ENCODE peak calls at places on chromosome 7, in nine cellular contexts. M is cardiac muscle cell, B is colonic mucosa, G is left lung, C is Peyer's patch, J is AG04450, H is fibroblast of pulmonary artery, I is foreskin fibroblast, X is heart right ventricle. A is an unnamed sample.

GRCh38 chr7:45924283-45924682 is 3.2 kb upstream of the IGFBP3 start:
- DNase-seq in M (peak; percentile 70), B (no peak), G (no peak), C (no peak), J (no peak), H (peak; percentile 71), I (peak; percentile 78), X (no peak), A (peak; percentile 65)

GRCh38 chr7:157309990-157310668 is 26.7 kb upstream of the DNAJB6 start:
- DNase-seq in M (peak; percentile 89), B (no peak), G (no peak), C (no peak), J (peak; percentile 90), H (peak; percentile 88), I (peak; percentile 93), X (no peak), A (peak; percentile 94)

GRCh38 chr7:154440656-154441055 is 388.5 kb downstream of the DPP6 start:
- DNase-seq in M (no peak), B (no peak), G (no peak), C (no peak), J (no peak), H (no peak), I (no peak), X (no peak), A (no peak)

GRCh38 chr7:40199076-40199802 is 64.4 kb downstream of the SUGCT start:
- DNase-seq in M (peak; percentile 85), B (no peak), G (no peak), C (no peak), J (peak; percentile 16), H (peak; percentile 84), I (peak; percentile 78), X (no peak), A (peak; percentile 94)

GRCh38 chr7:48548667-48549066 is 375.7 kb upstream of the CDC14C start:
- DNase-seq in M (no peak), B (no peak), G (no peak), C (no peak), J (no peak), H (no peak), I (no peak), X (no peak), A (no peak)

GRCh38 chr7:156759579-156760202 is 119.1 kb downstream of the RNF32 start:
- DNase-seq in M (no peak), B (no peak), G (no peak), C (no peak), J (no peak), H (no peak), I (no peak), X (no peak), A (no peak)

GRCh38 chr7:77800158-77800557 is 1.6 kb downstream of the PHTF2 start:
- DNase-seq in M (peak; percentile 68), B (peak; percentile 31), G (no peak), C (no peak), J (no peak), H (peak; percentile 57), I (no peak), X (no peak), A (peak; percentile 55)

GRCh38 chr7:155228459-155228845 is 69.2 kb upstream of the INSIG1 start:
- DNase-seq in M (no peak), B (no peak), G (no peak), C (no peak), J (no peak), H (peak; percentile 21), I (no peak), X (no peak), A (no peak)

GRCh38 chr7:139094596-139094995 is 14.9 kb downstream of the ZC3HAV1 start:
- DNase-seq in M (no peak), B (no peak), G (no peak), C (no peak), J (no peak), H (no peak), I (no peak), X (no peak), A (peak; percentile 78)

GRCh38 chr7:32594965-32595364 is 99.7 kb downstream of the AVL9 start:
- DNase-seq in M (no peak), B (no peak), G (no peak), C (no peak), J (no peak), H (no peak), I (no peak), X (no peak), A (no peak)

GRCh38 chr7:130417215-130417614 is 23.6 kb downstream of the CEP41 start:
- DNase-seq in M (peak; percentile 12), B (no peak), G (no peak), C (no peak), J (no peak), H (no peak), I (no peak), X (no peak), A (no peak)

GRCh38 chr7:68399991-68400590 is 1198.2 kb upstream of the AUTS2 start:
- DNase-seq in M (no peak), B (no peak), G (no peak), C (no peak), J (no peak), H (no peak), I (no peak), X (no peak), A (no peak)

GRCh38 chr7:26782501-26782900 is 81.9 kb downstream of the SKAP2 start:
- DNase-seq in M (no peak), B (no peak), G (no peak), C (no peak), J (no peak), H (no peak), I (no peak), X (no peak), A (no peak)

GRCh38 chr7:29900745-29901144 is 88.9 kb downstream of the SCRN1 start:
- DNase-seq in M (no peak), B (no peak), G (no peak), C (no peak), J (no peak), H (no peak), I (no peak), X (no peak), A (no peak)

GRCh38 chr7:80453699-80454340 is 58.0 kb downstream of the GNAT3 start:
- DNase-seq in M (peak; percentile 58), B (no peak), G (no peak), C (no peak), J (no peak), H (peak; percentile 60), I (peak; percentile 59), X (no peak), A (peak; percentile 66)

GRCh38 chr7:75613351-75613750 is 121.2 kb downstream of the SPDYE5 start:
- DNase-seq in M (no peak), B (no peak), G (no peak), C (no peak), J (no peak), H (no peak), I (no peak), X (no peak), A (no peak)

DNA sequence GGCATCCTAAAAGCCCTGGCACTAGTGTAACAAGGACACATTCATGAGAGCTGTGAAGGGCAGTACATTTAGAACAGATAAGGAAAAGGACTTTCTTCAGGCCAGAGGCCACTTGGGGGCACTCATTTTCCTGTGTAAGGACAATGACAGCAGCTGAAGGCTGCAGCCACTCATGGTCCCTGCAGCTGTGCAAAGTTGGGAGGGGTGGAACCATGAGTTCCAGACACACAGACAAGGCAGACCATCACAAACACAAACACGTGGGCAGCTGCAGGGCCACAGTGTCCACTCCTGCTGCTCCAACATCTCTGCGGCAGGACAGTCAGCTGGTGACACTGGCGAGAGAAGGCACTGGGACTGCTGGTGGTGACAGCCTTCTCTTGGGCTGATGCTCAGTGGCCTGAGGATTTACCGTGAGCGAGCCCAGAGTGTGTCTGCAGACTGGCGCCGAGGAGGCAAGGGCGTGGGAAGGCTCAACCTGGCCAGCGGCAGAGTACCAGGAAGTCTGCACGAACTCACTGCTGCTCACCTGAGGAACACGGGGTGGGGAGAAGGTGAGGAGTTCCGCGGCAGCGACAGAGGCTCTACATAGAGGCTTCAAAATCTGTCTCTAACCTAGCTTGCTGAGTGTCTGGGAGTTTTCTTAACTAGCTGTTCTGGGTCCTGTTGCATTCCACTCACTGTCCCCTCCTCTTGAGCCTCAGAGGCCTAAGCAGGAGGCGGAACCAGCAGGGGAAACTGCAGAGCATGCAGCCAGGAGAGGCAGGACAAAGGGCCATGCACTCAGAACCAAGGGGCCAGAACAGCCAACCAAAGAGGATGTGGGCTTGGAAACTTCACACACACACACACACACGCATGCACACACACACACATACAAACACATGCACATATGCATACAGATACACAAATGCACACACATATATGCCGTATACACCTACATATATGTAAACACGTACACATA is 76.5 kb upstream of the DDC start:
- DNase-seq in M (no peak), B (no peak), G (no peak), C (no peak), J (no peak), H (no peak), I (no peak), X (no peak), A (no peak)
- TF ChIP-seq CTCF in M (no peak), B (no peak), G (no peak), C (no peak), J (no peak), H (no peak), I (no peak), X (peak; percentile 26), A (no peak)

DNA sequence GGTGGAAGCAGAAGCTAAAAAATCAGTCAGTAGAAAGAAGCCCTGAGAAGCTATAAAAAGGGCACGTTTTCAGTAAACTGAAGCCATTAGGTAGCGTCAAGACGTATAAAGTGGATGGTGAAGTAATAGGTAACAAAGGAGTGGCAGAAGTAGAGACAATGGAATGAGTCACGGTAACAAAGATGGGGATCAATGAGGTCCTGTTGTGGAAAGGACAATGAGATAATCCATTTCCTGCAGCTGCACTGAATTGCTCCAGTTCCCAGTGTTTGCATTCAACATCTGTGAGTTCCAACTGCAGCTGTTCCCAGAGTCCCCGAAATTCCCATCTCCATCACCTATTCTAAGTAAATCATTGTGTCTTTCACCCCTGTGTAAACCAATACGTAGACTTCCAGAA is 4.8 kb upstream of the HYCC1 start:
- DNase-seq in M (peak; percentile 39), B (no peak), G (no peak), C (no peak), J (no peak), H (peak; percentile 67), I (peak; percentile 51), X (no peak), A (no peak)
- H3K4me3 ChIP-seq in M (no peak overlapping the region), B (no peak overlapping the region), G (no peak overlapping the region), C (no peak overlapping the region), J (no peak overlapping the region), H (no peak overlapping the region), I (no peak overlapping the region), X (no peak overlapping the region), A (no peak overlapping the region)

GRCh38 chr7:151614019-151614418 is 94.3 kb upstream of the RHEB start:
- DNase-seq in M (no peak), B (no peak), G (peak; percentile 22), C (no peak), J (no peak), H (no peak), I (no peak), X (no peak), A (no peak)
- TF ChIP-seq CTCF in M (no peak), B (no peak), G (no peak), C (no peak), J (no peak), H (no peak), I (no peak), X (no peak), A (no peak)

DNA sequence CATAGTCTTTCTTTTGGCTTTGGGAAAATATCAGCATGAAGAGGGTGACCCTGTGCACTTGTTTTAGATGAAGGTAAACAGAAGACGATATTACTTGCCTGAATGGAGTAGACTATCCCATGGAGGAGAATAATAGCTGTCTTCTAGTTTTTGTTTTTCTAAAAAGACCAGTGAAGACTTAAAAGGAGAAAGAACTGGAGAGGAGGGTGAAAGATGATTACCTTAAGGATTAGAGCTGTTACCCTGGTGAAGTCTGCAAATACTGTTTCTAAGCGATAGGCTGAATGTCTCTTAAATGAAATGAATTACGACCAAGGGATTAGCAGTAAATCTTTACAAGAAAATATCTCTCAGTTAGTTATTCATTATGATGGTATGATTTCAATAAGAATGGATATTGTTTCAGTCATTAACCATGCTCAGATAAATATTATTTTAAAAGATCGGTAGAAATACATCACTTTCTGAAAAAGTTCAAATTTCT is 255.6 kb upstream of the FERD3L start:
- DNase-seq in M (no peak), B (no peak), G (no peak), C (no peak), J (no peak), H (no peak), I (no peak), X (no peak), A (no peak)
- H3K4me3 ChIP-seq in M (no peak overlapping the region), B (no peak overlapping the region), G (no peak overlapping the region), C (no peak overlapping the region), J (no peak overlapping the region), H (no peak overlapping the region), I (no peak overlapping the region), X (no peak overlapping the region), A (no peak overlapping the region)

A was measured in choroid plexus epithelial cell.